ENCODE peak calls at places on chromosome 4, in nine cellular contexts. S is hepatocyte; J is endothelial cell of umbilical vein; C is IMR-90; I is neural crest cell; P is cardiac muscle cell; D is HL-60; A is CD4-positive, alpha-beta T cell; L is PC-9. T is an unnamed sample.

GRCh38 chr4:170138580-170139194 is 48.9 kb upstream of the AADAT start:
- DNase-seq in C (peak; percentile 73), S (peak; percentile 86), P (peak; percentile 86), J (peak; percentile 68), L (peak; percentile 57), I (peak; percentile 90), D (peak; percentile 55), A (peak; percentile 51), T (peak; percentile 65)

GRCh38 chr4:38131371-38132139 is 171.4 kb downstream of the PTTG2 start:
- DNase-seq in J (peak; percentile 31), L (no peak), A (peak; percentile 49), C (no peak), I (no peak), P (peak; percentile 43), S (peak; percentile 57), D (no peak), T (no peak)

GRCh38 chr4:76699911-76700310 is 198.0 kb downstream of the SOWAHB start:
- DNase-seq in L (no peak), D (no peak), S (no peak), P (no peak), C (no peak), J (no peak), I (no peak), A (no peak), T (no peak)

GRCh38 chr4:73508651-73509050 is 27.1 kb downstream of the AFM start:
- DNase-seq in I (no peak), A (no peak), J (no peak), C (no peak), P (no peak), D (no peak), S (no peak), L (no peak), T (no peak)

GRCh38 chr4:72295966-72296557 is 264.3 kb downstream of the NPFFR2 start:
- DNase-seq in S (peak; percentile 78), L (no peak), P (peak; percentile 82), A (no peak), C (peak; percentile 57), J (peak; percentile 56), D (no peak), I (no peak), T (no peak)

GRCh38 chr4:165506780-165507305 is 128.0 kb downstream of the CPE start:
- DNase-seq in D (no peak), J (no peak), I (no peak), S (no peak), L (no peak), P (no peak), C (no peak), A (no peak), T (no peak)

GRCh38 chr4:92101609-92102231 is 202.0 kb upstream of the GRID2 start:
- DNase-seq in J (no peak), S (no peak), D (peak; percentile 13), A (no peak), L (no peak), C (peak; percentile 15), I (no peak), P (no peak), T (no peak)

GRCh38 chr4:133150643-133151300 is 1.7 kb downstream of the PCDH10 start:
- DNase-seq in P (peak; percentile 58), S (peak; percentile 35), I (peak; percentile 23), L (no peak), D (no peak), J (peak; percentile 58), C (no peak), A (no peak), T (no peak)

GRCh38 chr4:83093060-83093640 is 21.4 kb downstream of the PLAC8 start:
- DNase-seq in J (no peak), L (no peak), P (no peak), I (no peak), S (no peak), A (no peak), C (no peak), D (no peak), T (no peak)

GRCh38 chr4:163710158-163710557 is 215.7 kb downstream of the TMA16 start:
- DNase-seq in A (no peak), I (no peak), S (no peak), L (no peak), C (no peak), J (no peak), D (no peak), P (no peak), T (no peak)

GRCh38 chr4:48016141-48017107 is at the start of the genes CNGA1 and NIPAL1:
- DNase-seq in D (peak; percentile 44), A (peak; percentile 36), J (peak; percentile 63), P (peak; percentile 91), I (peak; percentile 61), S (peak; percentile 97), L (peak; percentile 93), C (peak; percentile 23), T (peak; percentile 48)
- TF ChIP-seq CTCF in D (no peak), A (peak; percentile 40), J (peak; percentile 18), P (peak; percentile 65), I (peak; percentile 49), S (peak; percentile 52), L (peak; percentile 52), C (peak; percentile 28), T (no peak)

GRCh38 chr4:184462724-184463123 is 11.6 kb downstream of the IRF2 start:
- DNase-seq in L (no peak), P (no peak), D (no peak), S (peak; percentile 29), C (no peak), A (no peak), J (no peak), I (no peak), T (no peak)

GRCh38 chr4:184459413-184459812 is 14.9 kb downstream of the IRF2 start:
- DNase-seq in J (no peak), I (no peak), A (no peak), L (no peak), D (no peak), C (peak; percentile 77), S (no peak), P (no peak), T (no peak)

GRCh38 chr4:184463158-184463557 is 11.2 kb downstream of the IRF2 start:
- DNase-seq in C (no peak), P (no peak), S (no peak), J (no peak), I (no peak), L (no peak), A (no peak), D (no peak), T (no peak)

GRCh38 chr4:184461711-184462110 is 12.6 kb downstream of the IRF2 start:
- DNase-seq in A (no peak), L (no peak), D (no peak), I (no peak), S (no peak), J (no peak), P (no peak), C (no peak), T (no peak)

DNA sequence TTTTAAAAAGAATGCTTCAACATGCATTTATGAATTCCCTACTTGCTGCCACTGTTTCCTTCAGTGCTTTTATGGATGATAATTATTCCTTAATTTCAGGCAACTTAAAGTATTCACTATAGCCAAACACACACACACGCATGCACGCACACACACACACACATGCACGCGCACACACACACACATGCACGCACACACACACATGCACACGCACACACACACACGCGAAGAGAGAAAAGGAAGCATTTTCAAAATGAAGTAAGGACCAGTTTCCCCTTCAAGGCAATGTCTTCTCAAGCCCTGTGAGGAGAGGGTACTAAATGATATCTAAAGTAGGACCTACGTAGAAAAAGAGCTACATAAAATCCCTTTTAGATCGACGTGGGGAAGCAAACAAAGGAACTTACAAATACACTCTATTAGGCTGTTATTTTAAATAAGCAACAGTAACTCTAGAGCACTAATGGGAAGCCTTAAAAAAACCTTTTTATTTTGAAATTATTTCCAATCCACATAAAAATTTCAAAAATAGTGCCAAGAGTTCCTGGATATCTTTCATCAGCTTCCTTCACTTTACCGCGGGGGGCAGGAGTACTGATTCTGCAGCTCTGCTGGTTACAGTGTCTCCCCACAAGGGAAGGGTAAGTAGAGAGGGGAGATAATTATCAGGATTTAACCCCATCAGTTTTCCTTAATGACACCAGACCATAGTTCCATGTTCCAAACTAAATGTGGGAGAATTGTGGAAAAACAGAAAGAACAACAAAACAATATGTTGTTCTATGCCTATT is 13.7 kb downstream of the IRF2 start:
- DNase-seq in S (no peak), J (no peak), L (no peak), D (no peak), P (no peak), A (no peak), C (no peak), I (no peak), T (no peak)
- TF ChIP-seq CTCF in S (no peak), J (no peak), L (no peak), D (no peak), P (no peak), A (no peak), C (no peak), I (no peak), T (no peak)

GRCh38 chr4:113760852-113761681 is 471 bp downstream of the CAMK2D start:
- DNase-seq in P (peak; percentile 85), D (no peak), S (peak; percentile 89), L (peak; percentile 50), J (peak; percentile 71), A (peak; percentile 29), C (peak; percentile 71), I (peak; percentile 49), T (peak; percentile 55)

GRCh38 chr4:113762061-113762850 is 718 bp upstream of the CAMK2D start:
- DNase-seq in L (peak; percentile 90), C (peak; percentile 100), I (peak; percentile 92), A (peak; percentile 94), P (peak; percentile 100), J (peak; percentile 99), D (peak; percentile 78), S (peak; percentile 100), T (peak; percentile 99)

GRCh38 chr4:113764720-113765264 is 3.3 kb upstream of the CAMK2D start:
- DNase-seq in I (no peak), J (no peak), A (no peak), D (no peak), P (no peak), C (no peak), L (no peak), S (no peak), T (no peak)

GRCh38 chr4:113761682-113762060 is at the start of gene CAMK2D:
- DNase-seq in S (peak; percentile 95), D (peak; percentile 4), J (peak; percentile 91), L (peak; percentile 70), C (peak; percentile 89), A (peak; percentile 73), I (peak; percentile 69), P (peak; percentile 86), T (peak; percentile 57)

GRCh38 chr4:113762851-113763172 is 1.3 kb upstream of the CAMK2D start:
- DNase-seq in J (no peak), C (no peak), L (no peak), D (no peak), A (no peak), I (no peak), P (no peak), S (no peak), T (no peak)
- TF ChIP-seq CTCF in J (no peak), C (no peak), L (no peak), D (no peak), A (no peak), I (peak; percentile 24), P (no peak), S (no peak), T (no peak)

GRCh38 chr4:14465057-14465456 is 537.2 kb upstream of the CPEB2 start:
- DNase-seq in D (no peak), I (no peak), C (no peak), J (no peak), P (no peak), S (no peak), A (no peak), L (no peak), T (no peak)

DNA sequence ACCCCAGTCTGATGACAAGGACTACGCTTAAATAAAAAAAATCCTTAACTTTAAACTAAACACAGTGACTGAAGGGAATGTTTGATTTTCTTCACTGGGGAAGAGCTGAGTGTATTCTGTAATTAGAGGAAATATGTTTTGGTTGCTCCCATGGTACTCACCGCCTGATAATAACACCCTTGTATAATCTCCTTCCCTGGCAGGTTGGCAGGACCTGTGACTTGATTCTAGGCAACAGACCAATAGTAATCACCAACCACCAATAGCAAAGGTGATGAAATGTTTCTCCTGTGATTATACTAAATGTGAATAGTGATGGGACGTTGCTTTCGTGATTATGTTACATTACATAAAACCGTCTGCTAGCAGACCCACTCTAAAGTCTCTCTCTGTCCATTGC is 536.8 kb upstream of the CPEB2 start:
- DNase-seq in D (no peak), P (no peak), C (no peak), A (no peak), I (no peak), S (no peak), J (no peak), L (no peak), T (no peak)
- TF ChIP-seq CTCF in D (no peak), P (no peak), C (no peak), A (no peak), I (no peak), S (no peak), J (no peak), L (no peak), T (no peak)